ENCODE peak calls at places on chromosomes 6 and 20, in seven cellular contexts. Q is NCI-H2171; D is A549; P is small intestine; C is GM10248; L is activated naive CD4-positive, alpha-beta T cell; R is RKO. O is an unnamed sample.

GRCh38 chr6:104896914-104897313 is 37.2 kb upstream of the HACE1 start:
- DNase-seq in Q (no peak), D (no peak), P (no peak), C (no peak), L (no peak), R (peak; percentile 16), O (peak; percentile 6)

GRCh38 chr6:95803889-95804288 is 211.9 kb upstream of the FUT9 start:
- DNase-seq in Q (no peak), D (no peak), P (no peak), C (no peak), L (no peak), R (no peak), O (no peak)

GRCh38 chr6:166824880-166825250 is 131.5 kb downstream of the RNASET2 start:
- DNase-seq in Q (no peak), D (no peak), P (no peak), C (no peak), L (no peak), R (no peak), O (no peak)

GRCh38 chr6:147297663-147298313 is 93.6 kb downstream of the STXBP5 start:
- DNase-seq in Q (no peak), D (no peak), P (no peak), C (no peak), L (no peak), R (no peak), O (no peak)

GRCh38 chr20:48804300-48804980 is 23.4 kb downstream of the PREX1 start:
- DNase-seq in Q (no peak), D (no peak), P (no peak), C (no peak), L (no peak), R (no peak), O (no peak)

GRCh38 chr6:11328613-11329247 is 96.3 kb upstream of the NEDD9 start:
- DNase-seq in Q (no peak), D (no peak), P (no peak), C (no peak), L (no peak), R (no peak), O (no peak)

GRCh38 chr20:49717693-49718092 is 4.0 kb upstream of the B4GALT5 start:
- DNase-seq in Q (no peak), D (no peak), P (peak; percentile 74), C (no peak), L (no peak), R (peak; percentile 87), O (no peak)

GRCh38 chr20:64113444-64113775 is 6.0 kb upstream of the NPBWR2 start:
- DNase-seq in Q (no peak), D (no peak), P (no peak), C (no peak), L (no peak), R (no peak), O (no peak)

GRCh38 chr6:34056301-34056700 is 89.6 kb downstream of the GRM4 start:
- DNase-seq in Q (no peak), D (peak; percentile 27), P (peak; percentile 49), C (peak; percentile 54), L (no peak), R (no peak), O (peak; percentile 70)

GRCh38 chr20:35768731-35769664 is 2.8 kb upstream of the PHF20 start:
- DNase-seq in Q (peak; percentile 26), D (peak; percentile 92), P (peak; percentile 54), C (peak; percentile 38), L (no peak), R (peak; percentile 99), O (peak; percentile 96)

GRCh38 chr6:14922306-14922705 is 323.6 kb upstream of the JARID2 start:
- DNase-seq in Q (no peak), D (no peak), P (no peak), C (no peak), L (no peak), R (no peak), O (no peak)